ENCODE peak calls at places on chromosomes 2 and 18, in nine cellular contexts. N is testis, B is body of pancreas, I is K562, J is lower lobe of right lung, Y is A673, F is A549, H is GM23338, Q is foreskin keratinocyte. D is an unnamed sample.

GRCh38 chr18:2681993-2682603 is 26.6 kb downstream of the SMCHD1 start:
- DNase-seq in B (no peak), N (no peak), H (no peak), J (no peak), I (no peak), Y (no peak), F (no peak), Q (no peak), D (no peak)

GRCh38 chr2:203623616-203624015 is 82.8 kb upstream of the CD28 start:
- DNase-seq in B (no peak), Q (no peak), F (no peak), N (no peak), Y (peak; percentile 22), I (no peak), H (no peak), J (no peak), D (no peak)

GRCh38 chr2:149428783-149429182 is 98.4 kb downstream of the LYPD6 start:
- DNase-seq in N (no peak), I (no peak), Y (no peak), J (no peak), Q (no peak), H (no peak), F (no peak), B (no peak), D (no peak)

GRCh38 chr2:201182650-201183372 is at the start of gene CASP10:
- DNase-seq in I (peak; percentile 70), J (no peak), N (no peak), H (peak; percentile 87), B (peak; percentile 24), Y (peak; percentile 57), F (peak; percentile 89), Q (peak; percentile 82), D (no peak)

GRCh38 chr2:223641062-223641461 is 38.9 kb upstream of the SCG2 start:
- DNase-seq in H (no peak), F (no peak), N (peak; percentile 52), Q (peak; percentile 34), Y (peak; percentile 50), J (no peak), B (no peak), I (peak; percentile 31), D (no peak)

GRCh38 chr2:45826889-45827635 is 175.6 kb downstream of the PRKCE start:
- DNase-seq in Q (no peak), I (no peak), H (no peak), B (no peak), Y (no peak), N (no peak), J (no peak), F (no peak), D (peak; percentile 73)

GRCh38 chr2:18605115-18605514 is 15.7 kb upstream of the NT5C1B start:
- DNase-seq in F (no peak), I (no peak), H (no peak), J (no peak), Y (no peak), Q (no peak), B (no peak), N (no peak), D (no peak)

GRCh38 chr2:206443735-206444527 is 599 bp downstream of the ADAM23 start:
- DNase-seq in I (no peak), Y (peak; percentile 39), N (peak; percentile 19), J (no peak), H (peak; percentile 68), B (peak; percentile 26), F (peak; percentile 19), Q (no peak), D (peak; percentile 55)

GRCh38 chr2:67323209-67323991 is 73.7 kb upstream of the ETAA1 start:
- DNase-seq in J (no peak), H (no peak), N (no peak), F (no peak), I (no peak), Y (no peak), Q (no peak), B (no peak), D (no peak)

GRCh38 chr2:207528980-207529329 is 807 bp upstream of the CREB1 start:
- DNase-seq in N (peak; percentile 37), F (peak; percentile 39), J (no peak), H (peak; percentile 64), B (no peak), Y (peak; percentile 79), I (no peak), Q (no peak), D (peak; percentile 48)

GRCh38 chr2:147558620-147559019 is 286.2 kb upstream of the ACVR2A start:
- DNase-seq in I (no peak), Q (no peak), F (no peak), B (no peak), Y (no peak), N (no peak), H (no peak), J (no peak), D (no peak)

GRCh38 chr2:12767541-12767940 is 50.8 kb downstream of the TRIB2 start:
- DNase-seq in Y (no peak), N (no peak), Q (no peak), I (no peak), J (no peak), B (no peak), H (no peak), F (no peak), D (no peak)

GRCh38 chr2:513981-514706 is 163.1 kb downstream of the TMEM18 start:
- DNase-seq in B (no peak), I (no peak), Y (no peak), F (no peak), H (no peak), Q (no peak), J (no peak), N (no peak), D (no peak)

DNA sequence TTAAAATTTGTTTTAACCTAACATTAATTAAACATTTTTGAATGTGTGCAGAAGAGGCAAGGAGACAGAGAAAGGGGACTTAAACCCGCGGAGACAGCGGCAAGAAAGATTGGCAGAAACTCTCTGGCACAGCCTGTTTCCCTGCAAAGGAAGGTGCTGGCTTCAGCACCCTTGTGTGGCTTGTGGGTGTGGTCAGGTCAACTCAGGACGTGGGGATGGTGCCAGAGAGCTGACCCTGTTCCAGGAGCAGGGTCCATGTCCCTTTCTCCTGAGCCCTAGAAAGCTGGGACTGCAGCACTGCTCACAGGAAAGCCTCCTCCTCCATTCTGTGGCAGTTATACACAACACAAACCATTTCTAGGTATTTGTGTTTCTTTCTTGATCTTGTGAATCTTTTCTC is 176.2 kb upstream of the ST6GAL2 start:
- DNase-seq in Y (no peak), J (no peak), B (no peak), Q (no peak), H (peak; percentile 18), I (no peak), N (no peak), F (peak; percentile 5), D (no peak)
- H3K27ac ChIP-seq in Y (no peak overlapping the region), J (no peak overlapping the region), B (no peak overlapping the region), Q (no peak overlapping the region), H (no peak overlapping the region), I (no peak overlapping the region), N (no peak overlapping the region), F (peak overlapping the region; percentile 27), D (no peak overlapping the region)

GRCh38 chr18:26479065-26479685 is 69.2 kb downstream of the KCTD1 start:
- DNase-seq in B (no peak), H (peak; percentile 56), J (no peak), Y (no peak), Q (no peak), F (no peak), I (no peak), N (no peak), D (no peak)
- H3K4me1 ChIP-seq in B (peaks cover 8% of the 10 kb centered on the region), H (peaks cover 47% of the 10 kb centered on the region), J (no peaks in the 10 kb centered on the region), Y (peaks cover 3% of the 10 kb centered on the region), Q (peaks cover 36% of the 10 kb centered on the region), F (peaks cover 78% of the 10 kb centered on the region), I (peaks cover 3% of the 10 kb centered on the region), N (no peaks in the 10 kb centered on the region), D (no peaks in the 10 kb centered on the region)

GRCh38 chr2:61664190-61664589 is 126.0 kb upstream of the XPO1 start:
- DNase-seq in B (no peak), N (no peak), H (no peak), Y (no peak), I (no peak), J (no peak), F (no peak), Q (no peak), D (no peak)

GRCh38 chr2:61662990-61663389 is 124.8 kb upstream of the XPO1 start:
- DNase-seq in J (no peak), H (no peak), B (peak; percentile 39), N (peak; percentile 54), Q (no peak), I (no peak), Y (no peak), F (no peak), D (no peak)

GRCh38 chr2:61660511-61661388 is 122.6 kb upstream of the XPO1 start:
- DNase-seq in Y (no peak), Q (no peak), F (no peak), H (no peak), N (no peak), B (peak; percentile 61), I (no peak), J (no peak), D (no peak)

DNA sequence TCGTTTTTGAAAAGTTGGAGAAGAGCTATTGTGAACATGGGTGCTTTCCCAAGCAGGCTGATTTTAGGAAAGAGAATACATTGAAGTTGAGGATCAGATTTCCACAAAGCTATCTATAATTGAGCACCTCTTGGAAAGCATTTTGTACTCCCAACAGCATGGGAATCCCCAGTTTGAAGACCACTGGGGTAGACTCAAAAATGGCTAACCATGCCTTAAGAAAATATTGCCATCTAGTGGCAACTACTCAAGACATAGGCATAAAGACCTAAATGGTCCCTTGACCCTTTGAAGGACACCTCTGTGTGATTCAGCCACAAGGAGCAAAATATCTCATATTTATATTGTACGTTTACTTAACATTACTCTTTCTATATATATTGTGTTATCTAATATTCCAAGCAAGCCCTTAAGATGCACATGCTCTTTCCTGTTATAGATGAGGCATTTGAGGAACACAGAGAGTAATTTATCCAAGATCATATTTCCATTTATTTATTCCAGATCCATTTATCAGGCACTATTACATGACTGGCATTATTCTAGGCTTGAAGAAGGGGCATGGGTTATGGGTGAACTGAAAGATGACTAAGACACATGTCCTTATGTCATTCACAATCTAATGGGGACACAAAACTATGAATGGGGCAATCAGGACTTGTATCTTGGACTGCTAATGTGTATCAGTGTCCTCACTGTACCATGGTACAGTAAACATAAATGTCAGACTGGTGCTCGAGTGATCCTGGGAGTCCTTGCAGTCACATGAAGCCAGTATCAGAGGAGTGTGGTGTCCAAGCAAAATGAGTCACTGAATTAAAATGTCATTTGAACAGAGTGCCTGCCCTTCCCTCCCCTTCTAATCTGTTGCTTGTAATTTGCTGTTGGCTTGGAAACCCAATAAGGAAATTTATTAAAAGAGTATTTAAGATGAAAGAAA is 121.0 kb upstream of the XPO1 start:
- DNase-seq in N (no peak), J (no peak), Q (no peak), Y (peak; percentile 57), B (no peak), F (peak; percentile 81), I (peak; percentile 40), H (peak; percentile 91), D (peak; percentile 65)
- H3K27ac ChIP-seq in N (no peak overlapping the region), J (no peak overlapping the region), Q (no peak overlapping the region), Y (no peak overlapping the region), B (peak overlapping the region; percentile 66), F (peak overlapping the region; percentile 12), I (peak overlapping the region; percentile 7), H (no peak overlapping the region), D (no peak overlapping the region)

DNA sequence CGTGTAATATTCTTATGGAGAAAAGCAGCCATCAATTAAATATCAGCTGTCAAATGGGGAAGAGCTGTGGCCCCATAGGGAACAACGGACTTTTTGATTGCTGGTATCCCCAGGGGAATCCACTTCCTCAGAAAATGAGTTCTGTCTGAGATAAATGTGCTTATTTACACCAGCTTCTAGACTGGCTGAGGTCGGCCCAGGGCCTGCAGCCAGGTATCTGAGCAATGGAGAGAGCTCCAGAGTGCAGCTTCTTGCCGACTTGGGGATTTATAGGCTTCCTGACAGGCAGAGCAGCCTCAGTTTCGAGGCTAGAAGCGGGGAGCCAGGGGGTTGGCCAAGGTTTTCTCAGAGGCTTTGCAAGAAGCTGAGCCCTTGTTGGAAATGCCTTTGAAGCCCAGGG is 67.2 kb downstream of the MCFD2 start:
- DNase-seq in I (no peak), H (no peak), F (no peak), Q (no peak), J (no peak), Y (peak; percentile 71), N (no peak), B (peak; percentile 25), D (no peak)
- H3K4me1 ChIP-seq in I (peaks cover 40% of the 10 kb centered on the region), H (no peaks in the 10 kb centered on the region), F (peaks cover 70% of the 10 kb centered on the region), Q (peaks cover 42% of the 10 kb centered on the region), J (peaks cover 63% of the 10 kb centered on the region), Y (peaks cover 38% of the 10 kb centered on the region), N (peaks cover 55% of the 10 kb centered on the region), B (peaks cover 61% of the 10 kb centered on the region), D (peaks cover 28% of the 10 kb centered on the region)

D was measured in SJCRH30.